ENCODE peak calls at places on chromosomes 7 and 10, in five cellular contexts. B is IMR-90, G is NT2/D1, V is psoas muscle, F is adipocyte. P is an unnamed sample. For H3K4me1, the result is how much of the 10 kb centered on the place peaks cover.

GRCh38 chr7:34844936-34845665 is 187.1 kb downstream of the NPSR1 start:
- DNase-seq in B (no peak), G (peak), V (no peak), F (no peak), P (no peak)

GRCh38 chr7:79949778-79950177 is 184.9 kb upstream of the GNAI1 start:
- DNase-seq in B (no peak), G (no peak), V (no peak), F (no peak), P (no peak)

GRCh38 chr7:42699415-42700178 is 212.3 kb downstream of the C7orf25 start:
- DNase-seq in B (no peak), G (no peak), V (no peak), F (no peak), P (no peak)

GRCh38 chr10:127918570-127918969 is 11.7 kb downstream of the PTPRE start:
- DNase-seq in B (no peak), G (no peak), V (peak), F (no peak), P (peak)

GRCh38 chr10:3165196-3165595 is 7.4 kb downstream of the PITRM1 start:
- DNase-seq in B (no peak), G (no peak), V (no peak), F (no peak), P (no peak)

GRCh38 chr10:124722812-124723783 is 21.1 kb downstream of the FAM53B start:
- DNase-seq in B (no peak), G (no peak), V (no peak), F (no peak), P (no peak)

GRCh38 chr7:106959753-106960152 is 84.8 kb upstream of the PRKAR2B start:
- DNase-seq in B (no peak), G (peak), V (no peak), F (no peak), P (no peak)

GRCh38 chr10:132793871-132794849 is 8.2 kb upstream of the NKX6-2 start:
- DNase-seq in B (no peak), G (no peak), V (no peak), F (no peak), P (no peak)

GRCh38 chr10:97781541-97782331 is 9.9 kb upstream of the SFRP5 start:
- DNase-seq in B (no peak), G (no peak), V (no peak), F (no peak), P (peak)

GRCh38 chr10:98423691-98424120 is 8.7 kb upstream of the PYROXD2 start:
- DNase-seq in B (no peak), G (no peak), V (no peak), F (no peak), P (no peak)

GRCh38 chr7:4607321-4607729 is 74.8 kb upstream of the FOXK1 start:
- DNase-seq in B (no peak), G (no peak), V (no peak), F (no peak), P (no peak)

GRCh38 chr7:3240826-3241430 is 60.1 kb upstream of the SDK1 start:
- DNase-seq in B (no peak), G (no peak), V (no peak), F (no peak), P (no peak)

GRCh38 chr10:52683776-52684175 is 88.8 kb downstream of the MBL2 start:
- DNase-seq in B (no peak), G (no peak), V (no peak), F (no peak), P (no peak)

GRCh38 chr7:1719913-1720312 is 49.8 kb downstream of the ELFN1 start:
- DNase-seq in B (no peak), G (no peak), V (no peak), F (no peak), P (no peak)

GRCh38 chr7:125390866-125391265 is 461.2 kb upstream of the POT1 start:
- DNase-seq in B (no peak), G (no peak), V (no peak), F (no peak), P (no peak)

GRCh38 chr10:113297226-113297625 is 255.6 kb upstream of the HABP2 start:
- DNase-seq in B (peak), G (no peak), V (no peak), F (peak), P (no peak)

GRCh38 chr10:69451209-69451783 is at the start of gene TSPAN15:
- DNase-seq in B (peak), G (peak), V (peak), F (peak), P (peak)
- H3K4me1 ChIP-seq in B (under half), G (under half), V (half or more), F (under half), P (under half)

GRCh38 chr7:5689716-5690115 is 91.7 kb downstream of the RNF216 start:
- DNase-seq in B (no peak), G (no peak), V (no peak), F (no peak), P (no peak)
- H3K4me1 ChIP-seq in B (under half), G (under half), V (under half), F (half or more), P (half or more)

GRCh38 chr7:55468495-55468894 is 103.4 kb downstream of the LANCL2 start:
- DNase-seq in B (no peak), G (no peak), V (no peak), F (no peak), P (no peak)

GRCh38 chr7:55464422-55464821 is 99.3 kb downstream of the LANCL2 start:
- DNase-seq in B (peak), G (no peak), V (no peak), F (no peak), P (no peak)

GRCh38 chr7:55469721-55470120 is 102.6 kb downstream of the VOPP1 start:
- DNase-seq in B (no peak), G (no peak), V (no peak), F (no peak), P (no peak)

GRCh38 chr7:55469271-55469681 is 103.0 kb downstream of the VOPP1 start:
- DNase-seq in B (no peak), G (no peak), V (no peak), F (no peak), P (no peak)

GRCh38 chr7:55467047-55467593 is 102.0 kb downstream of the LANCL2 start:
- DNase-seq in B (no peak), G (no peak), V (no peak), F (no peak), P (no peak)
- H3K4me1 ChIP-seq in B (under half), G (under half), V (under half), F (under half), P (under half)

DNA sequence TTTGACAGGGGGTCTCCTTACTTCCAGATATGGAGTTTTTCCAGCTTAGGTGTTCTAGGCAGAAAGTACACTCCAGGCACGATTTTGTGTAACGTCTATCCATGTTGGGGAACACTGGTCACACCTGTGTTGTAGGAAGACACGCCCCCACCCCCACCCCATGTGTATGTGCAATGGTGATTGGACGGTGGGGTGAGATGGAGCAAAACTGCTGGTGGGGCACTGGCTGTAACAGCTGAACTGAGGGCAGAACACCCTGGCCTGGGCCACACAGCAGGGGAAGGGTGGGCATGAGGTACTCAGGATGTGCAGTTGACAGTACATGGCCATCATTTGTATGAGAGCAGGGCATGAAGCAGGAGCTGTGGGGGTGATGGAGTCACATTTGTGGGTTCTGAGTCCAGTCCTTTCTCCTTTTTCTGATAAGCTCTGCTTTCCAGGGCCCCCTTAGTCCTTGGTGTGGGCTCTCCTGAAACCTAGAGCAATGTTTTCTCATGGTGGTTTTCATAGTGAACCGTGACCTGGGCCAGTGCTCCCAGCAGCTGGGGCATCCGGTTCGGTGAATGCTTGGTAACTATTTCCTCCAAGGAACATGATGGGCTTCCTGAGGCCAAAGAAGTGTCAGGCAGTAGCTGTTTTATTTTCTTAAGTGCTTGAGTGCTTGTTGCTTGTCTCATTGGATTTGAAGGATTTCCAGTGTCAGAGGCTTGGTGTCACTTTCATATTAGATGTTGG is 63.4 kb upstream of the AQP1 start:
- DNase-seq in B (no peak), G (no peak), V (no peak), F (no peak), P (peak)
- H3K4me1 ChIP-seq in B (under half), G (under half), V (under half), F (under half), P (under half)

P was measured in adrenal gland.